ENCODE peak calls at places on chromosomes 4 and X, in nine cellular contexts. B is OCI-LY7, A is fibroblast of pulmonary artery, G is HFF-Myc, V is cardiac fibroblast, K is epithelial cell of esophagus, U is mammary epithelial cell, J is uterus, L is fibroblast of lung. W is an unnamed sample.

GRCh38 chr4:85741921-85742591 is 267.1 kb downstream of the ARHGAP24 start:
- DNase-seq in B (no peak), A (no peak), G (no peak), V (no peak), K (no peak), U (no peak), J (no peak), L (no peak), W (no peak)

GRCh38 chr4:55435136-55435535 is 39.4 kb downstream of the TMEM165 start:
- DNase-seq in B (no peak), A (peak), G (no peak), V (peak), K (peak), U (no peak), J (no peak), L (peak), W (peak)

GRCh38 chr4:54929459-54929858 is 195.9 kb downstream of the KDR start:
- DNase-seq in B (no peak), A (peak), G (no peak), V (no peak), K (no peak), U (no peak), J (no peak), L (no peak), W (no peak)

GRCh38 chr4:53592686-53593641 is 1.7 kb upstream of the LNX1 start:
- DNase-seq in B (no peak), A (peak), G (no peak), V (peak), K (peak), U (peak), J (peak), L (no peak), W (no peak)

GRCh38 chr4:112895785-112896184 is 153.7 kb upstream of the ANK2 start:
- DNase-seq in B (no peak), A (no peak), G (no peak), V (no peak), K (peak), U (peak), J (no peak), L (peak), W (peak)

GRCh38 chrX:47184486-47184885 is 9.1 kb upstream of the UBA1 start:
- DNase-seq in B (no peak), A (no peak), G (no peak), V (no peak), K (no peak), U (no peak), J (no peak), L (no peak), W (no peak)

GRCh38 chr4:128844931-128845330 is 35.4 kb downstream of the JADE1 start:
- DNase-seq in B (no peak), A (no peak), G (no peak), V (no peak), K (no peak), U (no peak), J (no peak), L (peak), W (no peak)

GRCh38 chrX:117633277-117633676 is 483.3 kb downstream of the KLHL13 start:
- DNase-seq in B (no peak), A (no peak), G (no peak), V (no peak), K (no peak), U (no peak), J (no peak), L (no peak), W (no peak)

GRCh38 chr4:8274772-8275241 is 5.3 kb downstream of the HTRA3 start:
- DNase-seq in B (no peak), A (peak), G (peak), V (peak), K (peak), U (peak), J (peak), L (peak), W (no peak)

GRCh38 chrX:6244666-6245065 is 16.0 kb upstream of the NLGN4X start:
- DNase-seq in B (no peak), A (no peak), G (no peak), V (no peak), K (no peak), U (no peak), J (no peak), L (no peak), W (no peak)

GRCh38 chr4:56906534-56906933 is 1.2 kb upstream of the REST start:
- DNase-seq in B (no peak), A (no peak), G (no peak), V (no peak), K (no peak), U (no peak), J (no peak), L (no peak), W (no peak)

GRCh38 chr4:70583952-70584834 is 7.9 kb upstream of the AMBN start:
- DNase-seq in B (no peak), A (no peak), G (no peak), V (no peak), K (peak), U (peak), J (no peak), L (no peak), W (no peak)

DNA sequence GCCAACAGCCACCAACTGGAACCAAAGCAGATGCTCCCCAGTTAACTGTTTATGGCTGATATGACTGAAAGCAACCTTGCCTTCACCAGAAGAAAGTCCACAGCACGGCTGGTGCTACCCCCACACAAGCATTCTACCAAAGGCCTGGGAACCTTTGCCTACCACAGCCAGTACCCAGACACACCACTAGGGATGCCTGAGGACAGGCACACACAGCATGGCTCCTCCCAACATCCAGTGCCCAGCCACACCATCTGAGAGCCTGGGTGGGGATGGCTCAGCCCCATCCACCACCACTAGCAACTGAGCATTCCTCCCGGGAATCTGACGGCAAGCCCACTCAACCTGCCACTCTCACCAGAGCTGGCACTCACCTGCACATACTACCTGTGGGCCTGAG is 178.6 kb downstream of the SLC7A11 start:
- DNase-seq in B (no peak), A (no peak), G (no peak), V (no peak), K (no peak), U (no peak), J (no peak), L (no peak), W (no peak)
- TF ChIP-seq CTCF in B (no peak), A (no peak), G (no peak), V (peak), K (no peak), U (peak), J (no peak), L (no peak), W (no peak)

DNA sequence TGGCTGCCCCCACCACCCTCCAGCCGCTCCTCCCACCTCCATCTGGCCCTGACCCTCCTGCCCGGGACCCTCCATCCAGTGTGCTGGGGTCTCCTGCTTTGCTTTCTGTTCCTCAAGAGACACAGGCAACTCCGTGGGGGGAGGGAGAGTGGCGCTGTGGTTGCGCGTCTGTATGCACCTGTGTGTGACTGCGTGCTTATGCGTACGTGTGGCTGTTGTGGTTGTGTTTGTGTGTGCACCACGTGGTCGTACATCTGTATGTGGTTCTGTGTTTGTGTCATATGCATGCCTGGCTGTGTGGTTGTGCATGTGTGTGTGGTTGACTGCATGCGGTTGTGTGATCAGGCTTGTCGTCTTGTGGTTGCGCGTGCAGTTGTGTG is 33.2 kb downstream of the CPLX1 start:
- DNase-seq in B (peak), A (no peak), G (peak), V (no peak), K (no peak), U (no peak), J (no peak), L (no peak), W (peak)
- H3K4me3 ChIP-seq in B (peak), A (no peak), G (no peak), V (no peak), K (no peak), U (no peak), J (no peak), L (no peak), W (peak)

GRCh38 chr4:183106839-183107238 is 7.8 kb downstream of the WWC2 start:
- DNase-seq in B (no peak), A (no peak), G (no peak), V (no peak), K (no peak), U (no peak), J (no peak), L (no peak), W (no peak)
- TF ChIP-seq CTCF in B (no peak), A (peak), G (no peak), V (peak), K (no peak), U (no peak), J (no peak), L (no peak), W (no peak)

DNA sequence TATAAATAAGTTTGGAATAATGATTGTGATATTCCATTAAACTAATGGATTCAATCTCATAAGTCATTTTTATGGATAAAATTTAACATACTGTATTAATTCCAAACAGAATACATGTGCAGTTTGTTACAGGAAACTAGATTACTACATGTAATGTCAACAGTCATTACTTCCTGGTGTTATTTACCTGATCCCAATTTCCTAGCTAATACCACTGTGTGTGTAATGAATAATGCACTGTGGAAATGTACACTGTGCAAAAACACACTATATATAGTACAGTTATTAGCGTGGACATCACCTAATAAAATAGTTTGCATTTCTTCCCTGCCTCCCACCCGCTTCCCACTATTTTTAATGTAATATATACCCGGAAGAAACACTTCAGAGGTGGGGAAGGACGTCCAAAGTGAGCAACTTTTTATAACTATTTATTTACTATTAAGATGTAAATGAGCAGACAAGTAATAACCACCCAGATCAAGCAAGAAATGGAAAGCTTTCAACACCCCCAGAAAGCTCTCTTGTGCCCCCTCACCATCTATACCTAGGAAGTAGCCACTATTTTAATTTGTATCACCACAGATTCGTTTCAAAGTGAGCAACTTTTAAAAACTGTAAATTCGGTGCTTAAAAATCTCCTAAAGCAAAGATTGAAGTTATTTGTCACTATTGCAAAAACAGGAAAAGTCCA is 219.1 kb downstream of the THOC2 start:
- DNase-seq in B (no peak), A (no peak), G (no peak), V (no peak), K (no peak), U (no peak), J (no peak), L (no peak), W (no peak)
- H3K4me3 ChIP-seq in B (no peak), A (no peak), G (peak), V (no peak), K (peak), U (no peak), J (no peak), L (no peak), W (peak)

DNA sequence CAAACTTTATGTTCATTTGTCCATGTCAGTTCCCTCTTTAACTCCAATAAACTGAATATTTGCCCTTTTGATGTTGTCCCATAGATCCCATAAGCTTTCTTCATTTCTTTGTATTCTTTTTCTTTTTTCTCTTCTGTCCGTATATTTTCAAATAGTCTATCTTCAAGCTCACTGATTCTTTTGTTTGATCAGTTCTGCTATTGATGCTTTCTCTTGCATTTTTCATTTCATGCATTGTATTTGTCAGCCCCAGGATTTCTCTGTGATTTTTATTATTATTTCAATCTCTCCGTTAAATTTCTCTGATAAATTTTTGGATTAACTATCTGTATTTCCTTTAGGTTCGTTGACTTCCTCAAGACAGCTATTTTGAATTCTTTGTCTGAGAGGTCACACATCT is 272.9 kb upstream of the GALNT7 start:
- DNase-seq in B (no peak), A (no peak), G (no peak), V (no peak), K (no peak), U (no peak), J (no peak), L (no peak), W (no peak)
- TF ChIP-seq CTCF in B (no peak), A (no peak), G (no peak), V (no peak), K (no peak), U (no peak), J (no peak), L (no peak), W (no peak)

GRCh38 chr4:147011386-147011785 is 65.7 kb upstream of the TTC29 start:
- DNase-seq in B (no peak), A (no peak), G (no peak), V (no peak), K (no peak), U (no peak), J (no peak), L (no peak), W (no peak)
- H3K4me3 ChIP-seq in B (no peak), A (no peak), G (no peak), V (no peak), K (no peak), U (no peak), J (no peak), L (no peak), W (no peak)

GRCh38 chr4:134650461-134650860 is 448.9 kb upstream of the PABPC4L start:
- DNase-seq in B (no peak), A (no peak), G (no peak), V (no peak), K (no peak), U (no peak), J (no peak), L (no peak), W (no peak)
- TF ChIP-seq CTCF in B (no peak), A (no peak), G (no peak), V (no peak), K (no peak), U (no peak), J (no peak), L (no peak), W (no peak)

GRCh38 chr4:3791910-3792542 is 25.8 kb downstream of the ADRA2C start:
- DNase-seq in B (peak), A (peak), G (no peak), V (peak), K (peak), U (peak), J (no peak), L (no peak), W (peak)

GRCh38 chr4:3790006-3790561 is 23.9 kb downstream of the ADRA2C start:
- DNase-seq in B (no peak), A (no peak), G (no peak), V (no peak), K (no peak), U (no peak), J (no peak), L (no peak), W (no peak)

GRCh38 chr4:3793545-3793944 is 27.4 kb downstream of the ADRA2C start:
- DNase-seq in B (no peak), A (no peak), G (no peak), V (no peak), K (no peak), U (no peak), J (no peak), L (no peak), W (no peak)

GRCh38 chr4:3791256-3791655 is 25.1 kb downstream of the ADRA2C start:
- DNase-seq in B (no peak), A (no peak), G (no peak), V (no peak), K (no peak), U (no peak), J (no peak), L (no peak), W (no peak)

DNA sequence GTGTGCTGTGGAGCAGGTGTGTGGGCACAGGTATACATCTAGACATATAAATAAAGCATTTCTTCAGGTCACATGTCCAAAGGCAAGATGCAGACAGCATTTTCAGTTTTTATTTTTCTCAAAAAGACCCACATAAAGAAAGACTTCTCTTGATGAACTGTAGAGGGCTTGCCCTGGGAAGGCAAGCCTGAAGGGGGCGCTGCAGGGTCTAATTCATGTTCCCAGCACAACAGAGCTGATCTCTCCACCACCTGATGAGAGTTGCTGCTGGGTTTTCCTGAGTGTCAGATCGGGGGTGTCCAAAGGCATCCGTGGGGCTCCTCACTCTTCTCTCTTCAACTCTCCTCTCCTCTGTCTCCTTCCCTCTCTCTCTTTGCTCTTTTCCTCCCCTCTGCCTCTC is 26.6 kb downstream of the ADRA2C start:
- DNase-seq in B (no peak), A (no peak), G (no peak), V (no peak), K (no peak), U (no peak), J (no peak), L (no peak), W (no peak)
- H3K4me3 ChIP-seq in B (no peak), A (no peak), G (no peak), V (no peak), K (no peak), U (no peak), J (no peak), L (no peak), W (no peak)

GRCh38 chr4:39178706-39179105 is 3.6 kb upstream of the WDR19 start:
- DNase-seq in B (no peak), A (no peak), G (no peak), V (no peak), K (no peak), U (no peak), J (no peak), L (no peak), W (no peak)

GRCh38 chr4:39179681-39180080 is 2.6 kb upstream of the WDR19 start:
- DNase-seq in B (no peak), A (no peak), G (no peak), V (no peak), K (no peak), U (no peak), J (no peak), L (no peak), W (no peak)

GRCh38 chr4:39181520-39181904 is 817 bp upstream of the WDR19 start:
- DNase-seq in B (peak), A (no peak), G (no peak), V (no peak), K (no peak), U (no peak), J (no peak), L (no peak), W (peak)

GRCh38 chr4:39181905-39182638 is at the start of gene WDR19:
- DNase-seq in B (peak), A (peak), G (peak), V (peak), K (peak), U (peak), J (peak), L (peak), W (peak)
- TF ChIP-seq CTCF in B (peak), A (peak), G (peak), V (peak), K (peak), U (peak), J (peak), L (peak), W (peak)